ENCODE peak calls at places on chromosomes 4 and X, in seven cellular contexts. H is kidney; E is activated CD4-positive, alpha-beta T cell treated with anti-CD3 and anti-CD28 coated beads for 1 hour; C is uterus; G is left ventricle myocardium inferior; W is retinal pigment epithelial cell; K is activated naive CD4-positive, alpha-beta T cell treated with anti-CD3 and anti-CD28 coated beads, Interleukin-2, amount 50 U/mL, for 16 hours. I is an unnamed sample.

GRCh38 chr4:98522603-98523395 is 135.6 kb downstream of the TSPAN5 start:
- DNase-seq in C (no peak), W (no peak), H (no peak), G (no peak), K (no peak), E (no peak), I (peak)

GRCh38 chr4:181528570-181529184 is 714.5 kb upstream of the TENM3 start:
- DNase-seq in C (no peak), H (no peak), W (peak), E (no peak), K (no peak), G (peak), I (peak)

GRCh38 chr4:155960522-155960921 is 6.9 kb upstream of the CTSO start:
- DNase-seq in E (no peak), C (no peak), K (no peak), H (no peak), G (no peak), W (no peak), I (no peak)

GRCh38 chr4:111400736-111401135 is 744.5 kb upstream of the FAM241A start:
- DNase-seq in W (peak), H (no peak), E (no peak), C (no peak), G (no peak), K (no peak), I (peak)

GRCh38 chr4:140150636-140150885 is 3.4 kb downstream of the MAML3 start:
- DNase-seq in G (no peak), H (no peak), E (no peak), C (no peak), K (no peak), W (no peak), I (no peak)

GRCh38 chr4:128386761-128387599 is 99.4 kb upstream of the PGRMC2 start:
- DNase-seq in H (peak), W (peak), C (peak), E (no peak), K (no peak), G (peak), I (peak)

GRCh38 chr4:124890522-124890921 is 178.0 kb upstream of the ANKRD50 start:
- DNase-seq in W (no peak), C (no peak), K (no peak), H (no peak), G (no peak), E (no peak), I (no peak)

GRCh38 chrX:24023972-24024664 is 2.9 kb downstream of the KLHL15 start:
- DNase-seq in G (no peak), K (no peak), W (no peak), C (no peak), H (no peak), E (no peak), I (peak)

GRCh38 chr4:55303818-55304217 is 42.2 kb upstream of the SRD5A3 start:
- DNase-seq in H (no peak), K (no peak), C (no peak), E (no peak), G (no peak), W (peak), I (peak)

GRCh38 chr4:158810487-158811215 is 41.8 kb downstream of the FNIP2 start:
- DNase-seq in W (peak), H (peak), G (peak), E (no peak), C (peak), K (no peak), I (peak)

GRCh38 chr4:136643416-136643815 is 888.9 kb downstream of the PCDH18 start:
- DNase-seq in G (no peak), E (no peak), C (no peak), W (no peak), K (no peak), H (no peak), I (no peak)

GRCh38 chr4:81380364-81380853 is 91.3 kb downstream of the RASGEF1B start:
- DNase-seq in H (no peak), E (no peak), K (no peak), W (no peak), G (no peak), C (no peak), I (no peak)

GRCh38 chrX:17328837-17329236 is 46.2 kb upstream of the NHS start:
- DNase-seq in H (no peak), C (no peak), G (no peak), K (no peak), E (no peak), W (no peak), I (no peak)

GRCh38 chr4:185142563-185142910 is 529 bp upstream of the SLC25A4 start:
- DNase-seq in W (no peak), E (no peak), G (no peak), H (no peak), C (no peak), K (no peak), I (no peak)

GRCh38 chrX:94871640-94872039 is 1197.6 kb downstream of the FAM133A start:
- DNase-seq in W (no peak), K (no peak), C (no peak), H (no peak), E (no peak), G (no peak), I (no peak)

GRCh38 chr4:37661643-37662221 is 24.4 kb downstream of the RELL1 start:
- DNase-seq in C (no peak), H (no peak), W (no peak), K (no peak), G (no peak), E (no peak), I (no peak)

GRCh38 chr4:15451866-15452765 is 17.6 kb upstream of the CC2D2A start:
- DNase-seq in E (no peak), C (no peak), H (no peak), W (peak), G (no peak), K (no peak), I (peak)

GRCh38 chrX:55818673-55819375 is 101.3 kb downstream of the RRAGB start:
- DNase-seq in K (no peak), E (no peak), G (no peak), C (no peak), W (no peak), H (no peak), I (no peak)

GRCh38 chr4:73152893-73153292 is 83.4 kb upstream of the COX18 start:
- DNase-seq in H (no peak), G (no peak), C (no peak), W (no peak), E (no peak), K (no peak), I (no peak)

GRCh38 chr4:121213940-121214339 is 49.8 kb upstream of the TNIP3 start:
- DNase-seq in C (no peak), K (no peak), H (no peak), W (no peak), G (no peak), E (no peak), I (no peak)

GRCh38 chrX:51837926-51838325 is 55.5 kb upstream of the MAGED1 start:
- DNase-seq in C (peak), H (no peak), W (peak), E (no peak), G (peak), K (no peak), I (peak)

GRCh38 chr4:42644897-42645296 is 12.0 kb downstream of the ATP8A1 start:
- DNase-seq in C (no peak), W (no peak), G (no peak), E (no peak), K (no peak), H (no peak), I (no peak)

GRCh38 chr4:140695483-140695882 is 60.7 kb downstream of the TBC1D9 start:
- DNase-seq in E (no peak), C (no peak), K (no peak), W (no peak), H (no peak), G (no peak), I (no peak)

GRCh38 chr4:76212851-76213414 is 691 bp downstream of the SCARB2 start:
- DNase-seq in H (no peak), C (no peak), E (peak), K (peak), W (no peak), G (no peak), I (no peak)

GRCh38 chrX:64204252-64204651 is 1.3 kb downstream of the AMER1 start:
- DNase-seq in K (no peak), W (no peak), H (peak), C (peak), G (peak), E (no peak), I (peak)

GRCh38 chr4:20180509-20180908 is 71.2 kb upstream of the SLIT2 start:
- DNase-seq in C (no peak), E (no peak), W (no peak), G (no peak), H (no peak), K (no peak), I (no peak)

GRCh38 chrX:21702725-21703228 is 44.6 kb upstream of the KLHL34 start:
- DNase-seq in G (no peak), W (no peak), H (no peak), C (no peak), K (no peak), E (no peak), I (no peak)

GRCh38 chr4:146318894-146319293 is 104.6 kb downstream of the REELD1 start:
- DNase-seq in H (no peak), G (no peak), W (no peak), C (no peak), E (no peak), K (no peak), I (no peak)

GRCh38 chr4:117560329-117560728 is 474.0 kb upstream of the NDST3 start:
- DNase-seq in W (peak), C (no peak), K (no peak), E (no peak), H (no peak), G (no peak), I (no peak)

GRCh38 chrX:153703036-153703370 is 15.3 kb downstream of the SLC6A8 start:
- DNase-seq in H (peak), K (no peak), C (peak), E (no peak), W (no peak), G (peak), I (no peak)

GRCh38 chr4:140426610-140427103 is 791 bp downstream of the CLGN start:
- DNase-seq in W (no peak), H (peak), G (peak), K (peak), E (no peak), C (no peak), I (peak)

GRCh38 chr4:141713771-141714445 is 77.5 kb downstream of the IL15 start:
- DNase-seq in K (no peak), W (peak), G (no peak), C (no peak), H (no peak), E (no peak), I (no peak)

GRCh38 chr4:57424231-57424897 is 314.2 kb upstream of the IGFBP7 start:
- DNase-seq in K (no peak), G (no peak), E (no peak), C (no peak), W (peak), H (no peak), I (peak)

GRCh38 chr4:134018845-134019244 is 182.7 kb downstream of the PABPC4L start:
- DNase-seq in W (no peak), C (no peak), G (no peak), H (no peak), E (no peak), K (no peak), I (no peak)

GRCh38 chr4:4455199-4455865 is 68.4 kb downstream of the NSG1 start:
- DNase-seq in K (no peak), G (no peak), W (no peak), C (no peak), E (no peak), H (no peak), I (no peak)

I was measured in hepatocyte.